ENCODE peak calls at places on chromosomes 7 and 10, in four cellular contexts. N is NCI-H2081 treated with DMSO at 0.1 percent for 48 hours, Q is memory B cell, W is HT1080. C is an unnamed sample.

GRCh38 chr7:100122067-100122466 is 2.6 kb downstream of the CNPY4 start:
- DNase-seq in N (peak; percentile 84), Q (no peak), W (no peak), C (no peak)

GRCh38 chr10:103445767-103446567 is 6.2 kb downstream of the CALHM2 start:
- DNase-seq in N (no peak), Q (no peak), W (no peak), C (no peak)

GRCh38 chr7:130421685-130422084 is 19.1 kb downstream of the CEP41 start:
- DNase-seq in N (peak; percentile 73), Q (no peak), W (no peak), C (peak; percentile 42)

GRCh38 chr7:45610660-45611299 is 36.6 kb downstream of the ADCY1 start:
- DNase-seq in N (no peak), Q (no peak), W (no peak), C (no peak)

GRCh38 chr7:57443567-57443966 is 6.4 kb upstream of the ZNF716 start:
- DNase-seq in N (no peak), Q (no peak), W (no peak), C (no peak)

GRCh38 chr10:4070171-4070570 is 285.2 kb upstream of the KLF6 start:
- DNase-seq in N (no peak), Q (no peak), W (no peak), C (no peak)

GRCh38 chr10:65235266-65235665 is 1690.6 kb upstream of the LRRTM3 start:
- DNase-seq in N (no peak), Q (no peak), W (no peak), C (no peak)

GRCh38 chr7:124032369-124033092 is at the start of gene TMEM229A:
- DNase-seq in N (no peak), Q (no peak), W (peak; percentile 37), C (no peak)

GRCh38 chr10:49744924-49745605 is 17.1 kb downstream of the OGDHL start:
- DNase-seq in N (no peak), Q (no peak), W (no peak), C (no peak)

GRCh38 chr7:157043745-157044144 is 33.3 kb upstream of the MNX1 start:
- DNase-seq in N (no peak), Q (no peak), W (no peak), C (no peak)

GRCh38 chr7:111071556-111071955 is 19.4 kb upstream of the LRRN3 start:
- DNase-seq in N (no peak), Q (no peak), W (no peak), C (no peak)

GRCh38 chr7:122316467-122317394 is 12.2 kb upstream of the FEZF1 start:
- DNase-seq in N (no peak), Q (no peak), W (no peak), C (no peak)

GRCh38 chr7:143299840-143300239 is 11.7 kb downstream of the CASP2 start:
- DNase-seq in N (no peak), Q (no peak), W (no peak), C (no peak)

C was measured in GF-D8.